ENCODE peak calls at places on chromosome 7, in eight cellular contexts. V, J, D, Q, U, P, L and H are unnamed samples.

GRCh38 chr7:940599-941408 is 13.7 kb downstream of the ADAP1 start:
- DNase-seq in V (no peak), J (no peak), D (no peak), Q (no peak), U (no peak), P (no peak), L (no peak), H (no peak)

GRCh38 chr7:90006988-90007387 is 147.3 kb upstream of the STEAP1 start:
- DNase-seq in V (no peak), J (no peak), D (no peak), Q (no peak), U (no peak), P (no peak), L (peak; percentile 70), H (no peak)

GRCh38 chr7:6252310-6252709 is 20.1 kb downstream of the CYTH3 start:
- DNase-seq in V (no peak), J (no peak), D (no peak), Q (peak; percentile 83), U (no peak), P (no peak), L (no peak), H (no peak)

GRCh38 chr7:129635300-129636029 is 23.9 kb downstream of the NRF1 start:
- DNase-seq in V (peak; percentile 76), J (peak; percentile 40), D (peak; percentile 39), Q (peak; percentile 81), U (peak; percentile 41), P (peak; percentile 61), L (peak; percentile 70), H (no peak)

GRCh38 chr7:137656227-137656849 is 190.4 kb downstream of the DGKI start:
- DNase-seq in V (peak; percentile 82), J (peak; percentile 73), D (peak; percentile 70), Q (peak; percentile 90), U (peak; percentile 78), P (peak; percentile 81), L (peak; percentile 81), H (peak; percentile 41)

GRCh38 chr7:148264933-148265557 is 325.5 kb upstream of the C7orf33 start:
- DNase-seq in V (peak; percentile 22), J (no peak), D (no peak), Q (peak; percentile 63), U (no peak), P (no peak), L (no peak), H (no peak)

GRCh38 chr7:51289608-51290370 is 26.8 kb downstream of the COBL start:
- DNase-seq in V (no peak), J (no peak), D (no peak), Q (no peak), U (no peak), P (no peak), L (no peak), H (no peak)

GRCh38 chr7:107446988-107447387 is 22.9 kb upstream of the GPR22 start:
- DNase-seq in V (no peak), J (no peak), D (no peak), Q (peak; percentile 60), U (no peak), P (no peak), L (no peak), H (no peak)

GRCh38 chr7:85115006-85115405 is 71.8 kb downstream of the SEMA3D start:
- DNase-seq in V (no peak), J (no peak), D (no peak), Q (no peak), U (no peak), P (no peak), L (no peak), H (no peak)

GRCh38 chr7:73442903-73443542 is 9.4 kb downstream of the FZD9 start:
- DNase-seq in V (no peak), J (no peak), D (no peak), Q (no peak), U (no peak), P (peak; percentile 24), L (no peak), H (no peak)

GRCh38 chr7:18623389-18623788 is 127.8 kb downstream of the HDAC9 start:
- DNase-seq in V (no peak), J (no peak), D (no peak), Q (no peak), U (no peak), P (no peak), L (no peak), H (no peak)

GRCh38 chr7:66837007-66837406 is 84.0 kb upstream of the TMEM248 start:
- DNase-seq in V (peak; percentile 38), J (no peak), D (no peak), Q (no peak), U (no peak), P (peak; percentile 46), L (peak; percentile 71), H (no peak)

GRCh38 chr7:110253083-110253482 is 837.8 kb upstream of the LRRN3 start:
- DNase-seq in V (no peak), J (no peak), D (no peak), Q (no peak), U (no peak), P (no peak), L (no peak), H (no peak)

GRCh38 chr7:107228291-107228690 is 59.5 kb downstream of the HBP1 start:
- DNase-seq in V (no peak), J (no peak), D (no peak), Q (peak; percentile 55), U (no peak), P (no peak), L (no peak), H (no peak)

GRCh38 chr7:130719550-130719949 is 14.5 kb downstream of the KLF14 start:
- DNase-seq in V (no peak), J (no peak), D (no peak), Q (no peak), U (no peak), P (no peak), L (no peak), H (no peak)

GRCh38 chr7:22375359-22376048 is 18.6 kb upstream of the RAPGEF5 start:
- DNase-seq in V (peak; percentile 79), J (no peak), D (no peak), Q (peak; percentile 61), U (no peak), P (no peak), L (no peak), H (no peak)

GRCh38 chr7:142513221-142513955 is 235.9 kb upstream of the PRSS1 start:
- DNase-seq in V (no peak), J (no peak), D (no peak), Q (peak; percentile 30), U (no peak), P (no peak), L (no peak), H (no peak)

GRCh38 chr7:44338600-44338999 is 13.2 kb upstream of the CAMK2B start:
- DNase-seq in V (no peak), J (no peak), D (no peak), Q (no peak), U (no peak), P (no peak), L (no peak), H (no peak)

GRCh38 chr7:91657386-91658120 is 222.9 kb downstream of the MTERF1 start:
- DNase-seq in V (no peak), J (no peak), D (no peak), Q (peak; percentile 86), U (no peak), P (no peak), L (no peak), H (no peak)

GRCh38 chr7:8217200-8218068 is 44.5 kb downstream of the ICA1 start:
- DNase-seq in V (peak; percentile 45), J (no peak), D (peak; percentile 67), Q (peak; percentile 81), U (no peak), P (no peak), L (peak; percentile 32), H (no peak)

GRCh38 chr7:19932549-19933249 is 159.3 kb upstream of the TMEM196 start:
- DNase-seq in V (no peak), J (no peak), D (no peak), Q (no peak), U (no peak), P (no peak), L (no peak), H (no peak)

GRCh38 chr7:5420841-5421625 is 2.6 kb downstream of the TNRC18 start:
- DNase-seq in V (no peak), J (peak; percentile 37), D (no peak), Q (peak; percentile 61), U (no peak), P (peak; percentile 35), L (peak; percentile 33), H (no peak)

GRCh38 chr7:149289856-149290255 is 27.9 kb downstream of the ZNF783 start:
- DNase-seq in V (no peak), J (no peak), D (no peak), Q (no peak), U (no peak), P (no peak), L (no peak), H (no peak)

GRCh38 chr7:98640375-98640774 is 23.3 kb downstream of the NPTX2 start:
- DNase-seq in V (no peak), J (no peak), D (no peak), Q (no peak), U (no peak), P (no peak), L (no peak), H (no peak)

GRCh38 chr7:34787586-34787985 is 129.6 kb downstream of the NPSR1 start:
- DNase-seq in V (no peak), J (no peak), D (no peak), Q (no peak), U (no peak), P (no peak), L (no peak), H (no peak)
- H3K9me3 ChIP-seq in V (no peaks in the 10 kb centered on the region), J (no peaks in the 10 kb centered on the region), D (no peaks in the 10 kb centered on the region), Q (no peaks in the 10 kb centered on the region), U (no peaks in the 10 kb centered on the region), P (peaks cover 7% of the 10 kb centered on the region), L (no peaks in the 10 kb centered on the region), H (no peaks in the 10 kb centered on the region)

GRCh38 chr7:49724071-49724470 is 49.4 kb upstream of the VWC2 start:
- DNase-seq in V (no peak), J (no peak), D (no peak), Q (no peak), U (no peak), P (no peak), L (no peak), H (no peak)

GRCh38 chr7:49717547-49717946 is 55.9 kb upstream of the VWC2 start:
- DNase-seq in V (no peak), J (no peak), D (no peak), Q (no peak), U (no peak), P (no peak), L (no peak), H (no peak)

GRCh38 chr7:49718755-49719154 is 54.7 kb upstream of the VWC2 start:
- DNase-seq in V (no peak), J (no peak), D (no peak), Q (no peak), U (no peak), P (no peak), L (no peak), H (no peak)

GRCh38 chr7:49721441-49721840 is 52.0 kb upstream of the VWC2 start:
- DNase-seq in V (no peak), J (no peak), D (no peak), Q (no peak), U (no peak), P (no peak), L (peak; percentile 55), H (no peak)
- H3K4me1 ChIP-seq in V (no peaks in the 10 kb centered on the region), J (no peaks in the 10 kb centered on the region), D (no peaks in the 10 kb centered on the region), Q (no peaks in the 10 kb centered on the region), U (no peaks in the 10 kb centered on the region), P (no peaks in the 10 kb centered on the region), L (peaks cover 3% of the 10 kb centered on the region), H (no peaks in the 10 kb centered on the region)

GRCh38 chr7:155991470-155991869 is 179.2 kb upstream of the SHH start:
- DNase-seq in V (no peak), J (no peak), D (no peak), Q (no peak), U (no peak), P (no peak), L (no peak), H (no peak)
- H3K4me3 ChIP-seq in V (no peak overlapping the region), J (no peak overlapping the region), D (no peak overlapping the region), Q (no peak overlapping the region), U (no peak overlapping the region), P (no peak overlapping the region), L (no peak overlapping the region), H (no peak overlapping the region)

GRCh38 chr7:42543953-42544352 is 306.9 kb upstream of the GLI3 start:
- DNase-seq in V (no peak), J (no peak), D (no peak), Q (peak; percentile 45), U (no peak), P (no peak), L (no peak), H (no peak)
- H3K9me3 ChIP-seq in V (no peaks in the 10 kb centered on the region), J (no peaks in the 10 kb centered on the region), D (peaks cover 4% of the 10 kb centered on the region), Q (no peaks in the 10 kb centered on the region), U (no peaks in the 10 kb centered on the region), P (no peaks in the 10 kb centered on the region), L (no peaks in the 10 kb centered on the region), H (no peaks in the 10 kb centered on the region)